ENCODE peak calls at places on chromosomes 1 and 21, in five cellular contexts. D is heart right ventricle, E is GM06990, T is WERI-Rb-1, H is GM10248. A is an unnamed sample.

GRCh38 chr1:2988256-2988655 is 33.0 kb upstream of the ACTRT2 start:
- DNase-seq in T (no peak), H (no peak), E (no peak), D (no peak), A (no peak)

GRCh38 chr1:163436133-163436532 is 114.4 kb downstream of the NUF2 start:
- DNase-seq in E (no peak), D (no peak), H (no peak), T (no peak), A (no peak)

GRCh38 chr1:56709269-56709880 is 64.3 kb downstream of the PRKAA2 start:
- DNase-seq in E (peak; percentile 4), H (peak; percentile 17), T (no peak), D (no peak), A (peak; percentile 24)

GRCh38 chr1:7382971-7383370 is 388.1 kb upstream of the VAMP3 start:
- DNase-seq in H (no peak), E (no peak), T (no peak), D (no peak), A (no peak)

GRCh38 chr1:244049142-244049968 is 1.7 kb upstream of the ZBTB18 start:
- DNase-seq in D (peak; percentile 31), H (peak; percentile 48), T (peak; percentile 56), E (peak; percentile 55), A (peak; percentile 60)

GRCh38 chr1:70994753-70995152 is 52.9 kb downstream of the PTGER3 start:
- DNase-seq in T (no peak), E (no peak), H (no peak), D (no peak), A (no peak)

GRCh38 chr1:161228032-161228431 is 2.2 kb downstream of the TOMM40L start:
- DNase-seq in T (no peak), E (no peak), H (no peak), D (no peak), A (no peak)

GRCh38 chr1:71593523-71593922 is 512.7 kb upstream of the ZRANB2 start:
- DNase-seq in T (peak; percentile 16), H (no peak), E (no peak), D (no peak), A (no peak)

GRCh38 chr1:97160796-97161195 is 439.2 kb downstream of the PTBP2 start:
- DNase-seq in T (no peak), D (no peak), H (no peak), E (no peak), A (no peak)

GRCh38 chr1:82894635-82895034 is 1093.9 kb downstream of the ADGRL2 start:
- DNase-seq in E (no peak), H (no peak), D (no peak), T (no peak), A (no peak)

GRCh38 chr1:115189814-115190541 is 100.7 kb upstream of the TSPAN2 start:
- DNase-seq in H (no peak), E (no peak), D (no peak), T (no peak), A (no peak)

GRCh38 chr1:84959294-84959693 is 37.6 kb downstream of the MCOLN2 start:
- DNase-seq in H (no peak), T (no peak), D (no peak), E (peak; percentile 44), A (no peak)

GRCh38 chr1:24558902-24559791 is 3.3 kb downstream of the NCMAP start:
- DNase-seq in T (peak; percentile 44), D (peak; percentile 29), E (no peak), H (no peak), A (no peak)

GRCh38 chr1:39892611-39893595 is 8.8 kb downstream of the MYCL start:
- DNase-seq in D (no peak), T (no peak), H (no peak), E (no peak), A (no peak)

GRCh38 chr1:198672124-198672523 is 33.3 kb downstream of the PTPRC start:
- DNase-seq in T (no peak), H (no peak), E (no peak), D (no peak), A (no peak)

DNA sequence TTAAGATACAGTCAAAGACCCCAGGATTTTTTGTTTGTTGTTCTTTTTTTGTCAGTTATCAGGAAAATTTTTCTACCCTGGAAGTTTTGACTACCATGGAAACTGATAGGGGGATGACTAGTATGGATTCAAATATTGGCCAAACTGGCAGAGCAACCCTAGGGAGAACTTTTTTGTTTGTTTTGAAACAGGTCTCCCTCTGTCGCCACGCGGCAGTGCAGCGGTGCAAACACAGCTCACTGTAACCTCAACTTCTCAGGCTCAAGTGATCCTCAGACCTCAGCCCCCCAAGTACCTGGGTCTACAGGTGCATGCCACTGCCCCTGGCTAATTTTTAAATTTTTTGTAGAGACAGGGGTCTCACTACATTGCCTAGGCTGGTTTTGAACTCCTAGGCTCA is 46.6 kb downstream of the TOR3A start:
- DNase-seq in E (no peak), D (no peak), T (no peak), H (no peak), A (no peak)
- TF ChIP-seq CTCF in E (no peak), D (no peak), T (no peak), H (no peak), A (no peak)

GRCh38 chr1:212610575-212610967 is 2.0 kb downstream of the ATF3 start:
- DNase-seq in E (no peak), T (no peak), H (no peak), D (no peak), A (no peak)

GRCh38 chr1:212612251-212612961 is 3.8 kb downstream of the ATF3 start:
- DNase-seq in T (peak; percentile 17), H (no peak), E (no peak), D (no peak), A (no peak)

GRCh38 chr1:212609701-212610574 is 1.4 kb downstream of the ATF3 start:
- DNase-seq in H (no peak), D (no peak), T (no peak), E (no peak), A (no peak)

GRCh38 chr1:212608956-212609700 is 567 bp downstream of the ATF3 start:
- DNase-seq in H (peak; percentile 65), D (peak; percentile 48), T (peak; percentile 61), E (peak; percentile 73), A (peak; percentile 73)

GRCh38 chr1:212611000-212611636 is 2.6 kb downstream of the ATF3 start:
- DNase-seq in D (no peak), H (no peak), E (no peak), T (no peak), A (no peak)
- TF ChIP-seq CTCF in D (no peak), H (no peak), E (no peak), T (no peak), A (no peak)

DNA sequence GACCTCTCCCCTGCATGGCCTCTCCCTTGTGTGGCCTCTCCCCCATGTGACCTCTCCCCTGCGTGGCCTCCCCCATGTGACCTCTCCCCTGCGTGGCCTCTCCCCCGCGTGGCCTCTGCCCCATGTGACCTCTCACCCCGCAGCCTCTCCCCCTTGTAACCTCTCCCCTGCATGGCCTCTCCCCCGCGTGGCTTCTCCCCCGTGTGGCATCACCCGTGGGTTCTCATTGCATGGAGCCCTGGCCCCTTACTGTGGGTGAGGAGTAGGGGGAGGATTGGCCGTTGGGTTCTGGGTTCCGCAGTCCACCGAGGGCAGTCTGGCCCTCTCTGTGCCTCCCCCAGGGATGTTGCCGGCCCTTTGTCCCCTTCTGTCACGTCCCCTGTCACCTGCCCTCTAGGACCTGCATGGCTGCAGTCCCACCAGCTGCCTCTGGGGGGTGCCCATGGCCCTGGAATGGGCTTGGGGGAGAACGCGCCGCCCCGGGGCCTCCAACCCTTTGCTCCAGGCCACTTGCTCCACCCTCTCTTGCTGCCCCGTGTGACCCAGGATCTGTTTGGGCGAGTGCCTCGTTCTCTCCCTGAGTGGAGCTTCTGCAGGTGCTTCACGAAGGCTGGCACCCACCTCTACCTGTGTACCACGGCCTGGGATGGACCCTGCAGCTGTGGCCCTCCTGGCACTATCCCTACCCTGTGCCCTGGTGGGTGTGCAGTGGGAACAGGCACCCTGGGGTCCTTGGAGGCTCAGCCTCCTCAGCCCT is 21.3 kb downstream of the RRP1 start:
- DNase-seq in D (peak; percentile 88), E (peak; percentile 83), H (peak; percentile 95), T (peak; percentile 97), A (peak; percentile 97)
- TF ChIP-seq CTCF in D (peak; percentile 88), E (peak; percentile 99), H (peak; percentile 98), T (peak; percentile 99), A (peak; percentile 98)

GRCh38 chr1:111801071-111801850 is 45.6 kb downstream of the DDX20 start:
- DNase-seq in H (no peak), T (peak; percentile 26), D (peak; percentile 65), E (no peak), A (no peak)
- TF ChIP-seq CTCF in H (no peak), T (peak; percentile 51), D (no peak), E (no peak), A (no peak)